ENCODE peak calls at places on chromosome 18, in ten cellular contexts. Z is PC-3; Y is right lobe of liver; X is CD8-positive, alpha-beta T cell; F is astrocyte of the spinal cord; J is choroid plexus epithelial cell; I is MM.1S; E is bronchial epithelial cell; O is brain microvascular endothelial cell; P is transverse colon. A is an unnamed sample.

GRCh38 chr18:26710460-26711096 is 154.9 kb downstream of the AQP4 start:
- DNase-seq in Y (no peak), Z (no peak), X (no peak), I (peak; percentile 94), J (no peak), P (no peak), E (no peak), F (no peak), O (no peak), A (peak; percentile 58)

GRCh38 chr18:56888978-56889377 is 237.8 kb downstream of the WDR7 start:
- DNase-seq in F (no peak), Z (no peak), E (no peak), P (no peak), J (no peak), X (no peak), O (no peak), Y (no peak), I (no peak), A (no peak)

GRCh38 chr18:8212893-8213805 is 396.1 kb upstream of the RAB12 start:
- DNase-seq in Y (no peak), I (no peak), P (no peak), X (no peak), F (peak; percentile 91), E (peak; percentile 55), J (peak; percentile 97), O (peak; percentile 96), Z (peak; percentile 80), A (no peak)

GRCh38 chr18:30903566-30903965 is 139.0 kb downstream of the DSC3 start:
- DNase-seq in P (no peak), E (peak; percentile 100), Y (no peak), J (peak; percentile 38), X (no peak), F (peak; percentile 84), Z (peak; percentile 93), O (no peak), I (no peak), A (no peak)

GRCh38 chr18:76487782-76488181 is 7.3 kb downstream of the ZNF516 start:
- DNase-seq in Z (no peak), E (no peak), F (no peak), P (no peak), J (no peak), X (no peak), Y (no peak), I (no peak), O (no peak), A (no peak)

GRCh38 chr18:39274535-39274934 is 1708.9 kb upstream of the CELF4 start:
- DNase-seq in J (peak; percentile 76), O (peak; percentile 43), F (peak; percentile 37), P (no peak), Z (no peak), Y (no peak), X (no peak), I (no peak), E (peak; percentile 1), A (no peak)

GRCh38 chr18:62678847-62679535 is 36.4 kb upstream of the PHLPP1 start:
- DNase-seq in I (no peak), P (no peak), Z (no peak), Y (no peak), F (no peak), J (no peak), E (no peak), O (no peak), X (no peak), A (no peak)

GRCh38 chr18:42437646-42438045 is 482.6 kb downstream of the PIK3C3 start:
- DNase-seq in P (no peak), Z (no peak), E (no peak), Y (no peak), O (peak; percentile 22), J (peak; percentile 76), X (no peak), I (no peak), F (peak; percentile 57), A (no peak)

GRCh38 chr18:12420831-12421421 is 13.2 kb downstream of the PRELID3A start:
- DNase-seq in Z (no peak), O (no peak), P (no peak), F (peak; percentile 12), I (no peak), E (no peak), Y (no peak), X (no peak), J (no peak), A (no peak)

GRCh38 chr18:13548106-13548819 is 178.1 kb downstream of the FAM210A start:
- DNase-seq in E (no peak), I (no peak), O (no peak), Y (no peak), X (no peak), J (no peak), F (no peak), Z (no peak), P (no peak), A (no peak)

GRCh38 chr18:13984080-13984479 is 68.7 kb upstream of the MC2R start:
- DNase-seq in Y (no peak), X (no peak), O (no peak), F (no peak), E (peak; percentile 7), P (no peak), I (no peak), Z (no peak), J (no peak), A (no peak)

GRCh38 chr18:65835881-65836280 is 85.1 kb downstream of the CDH7 start:
- DNase-seq in J (no peak), X (no peak), O (no peak), E (no peak), Z (no peak), F (no peak), Y (no peak), I (no peak), P (no peak), A (no peak)

GRCh38 chr18:55385770-55386169 is 202.2 kb downstream of the TCF4 start:
- DNase-seq in X (no peak), Y (no peak), F (no peak), I (no peak), O (no peak), J (no peak), P (no peak), Z (no peak), E (no peak), A (no peak)

GRCh38 chr18:12839526-12840196 is 44.4 kb downstream of the PTPN2 start:
- DNase-seq in P (no peak), E (peak; percentile 58), J (peak; percentile 57), Y (no peak), Z (no peak), F (peak; percentile 29), I (peak; percentile 83), O (no peak), X (no peak), A (no peak)

GRCh38 chr18:48662021-48662661 is 123.3 kb downstream of the CTIF start:
- DNase-seq in Z (peak; percentile 24), O (peak; percentile 43), P (no peak), I (no peak), X (no peak), F (peak; percentile 62), J (peak; percentile 82), Y (no peak), E (peak; percentile 62), A (no peak)

GRCh38 chr18:76986391-76986790 is 146.2 kb downstream of the MBP start:
- DNase-seq in I (no peak), E (no peak), X (no peak), P (no peak), J (no peak), F (no peak), O (no peak), Y (peak; percentile 26), Z (no peak), A (no peak)

GRCh38 chr18:49725809-49726514 is 87.4 kb downstream of the ACAA2 start:
- DNase-seq in Y (no peak), F (peak; percentile 99), Z (peak; percentile 9), O (peak; percentile 99), X (no peak), J (peak; percentile 99), E (peak; percentile 65), P (peak; percentile 30), I (no peak), A (no peak)
- TF ChIP-seq CTCF in Y (no peak), F (peak; percentile 18), Z (no peak), O (peak; percentile 56), X (no peak), J (peak; percentile 50), E (no peak), P (no peak), I (no peak), A (no peak)

DNA sequence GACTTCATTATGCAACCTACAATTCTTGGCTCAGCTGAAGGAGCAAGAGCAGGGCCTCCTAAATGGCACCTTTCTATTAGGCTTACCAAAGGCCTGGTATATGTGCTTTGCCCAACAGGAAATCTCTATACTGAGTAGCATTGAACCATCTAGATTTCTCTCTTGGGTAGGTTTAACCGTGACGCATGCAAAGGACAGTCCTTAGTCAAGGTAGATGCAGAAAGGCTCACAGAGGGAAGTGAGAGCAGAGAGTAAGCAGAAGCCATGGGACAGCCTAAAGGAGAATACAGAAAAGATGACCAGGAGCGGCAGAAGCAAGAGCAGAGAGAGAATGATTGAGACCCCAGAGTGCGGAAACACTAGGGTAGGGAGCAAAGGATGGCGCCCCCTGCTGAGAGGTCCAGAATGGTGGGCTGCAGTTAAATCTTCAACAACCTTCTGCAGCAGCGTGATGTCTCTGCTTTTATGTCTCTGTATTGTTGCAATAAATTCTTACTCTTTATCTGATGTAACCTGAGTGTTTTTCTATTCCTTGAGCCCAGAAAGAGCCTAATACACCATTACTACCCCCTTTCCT is 4.7 kb upstream of the OSBPL1A start:
- DNase-seq in X (no peak), F (no peak), Z (no peak), Y (no peak), J (no peak), E (no peak), O (no peak), P (no peak), I (no peak), A (no peak)
- TF ChIP-seq CTCF in X (no peak), F (peak; percentile 22), Z (peak; percentile 46), Y (peak; percentile 11), J (peak; percentile 31), E (peak; percentile 12), O (peak; percentile 48), P (no peak), I (peak; percentile 13), A (peak; percentile 32)

DNA sequence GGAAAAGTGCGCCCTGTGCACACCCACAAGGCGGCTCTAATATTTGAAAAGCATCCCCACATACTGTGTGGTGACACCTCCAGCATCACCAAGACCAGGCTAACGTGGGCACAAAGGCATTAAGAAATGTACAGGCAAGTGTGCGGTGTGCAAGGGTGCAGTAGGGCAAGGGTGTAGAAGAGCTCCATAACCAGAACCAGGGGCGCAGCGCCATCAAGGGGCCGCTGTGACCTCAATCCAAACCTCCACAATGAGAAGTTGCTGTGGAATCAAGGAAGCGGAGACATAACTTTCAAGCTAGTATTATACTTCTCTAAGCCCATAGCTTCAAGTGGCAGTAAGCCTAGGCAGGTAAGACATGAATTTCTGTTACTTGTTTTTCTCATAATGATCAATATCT is 13.0 kb downstream of the L3MBTL4 start:
- DNase-seq in J (no peak), I (no peak), E (no peak), O (no peak), Y (no peak), Z (no peak), F (no peak), X (no peak), P (no peak), A (no peak)
- TF ChIP-seq CTCF in J (no peak), I (no peak), E (no peak), O (peak; percentile 40), Y (no peak), Z (peak; percentile 43), F (peak; percentile 24), X (no peak), P (no peak), A (no peak)

GRCh38 chr18:78659748-78660147 is 319.9 kb upstream of the SALL3 start:
- DNase-seq in F (no peak), Z (no peak), P (no peak), I (no peak), O (no peak), E (no peak), Y (no peak), X (no peak), J (no peak), A (no peak)
- TF ChIP-seq CTCF in F (no peak), Z (peak; percentile 27), P (peak; percentile 27), I (no peak), O (no peak), E (no peak), Y (peak; percentile 31), X (no peak), J (no peak), A (peak; percentile 46)